ENCODE peak calls at places on chromosomes 7 and 10, in nine cellular contexts. W is WTC11, H is lower lobe of right lung, J is neural crest cell, G is right lobe of liver, C is Caco-2, N is fibroblast of lung, K is coronary artery, X is HepG2. O is an unnamed sample.

GRCh38 chr10:452512-453504 is 236.7 kb downstream of the DIP2C start:
- DNase-seq in J (no peak), K (no peak), G (no peak), H (no peak), W (no peak), C (no peak), X (no peak), N (peak; percentile 17), O (no peak)

GRCh38 chr10:110525349-110526260 is 27.9 kb downstream of the DUSP5 start:
- DNase-seq in H (no peak), J (no peak), G (no peak), K (peak; percentile 61), W (no peak), C (no peak), N (peak; percentile 41), X (no peak), O (no peak)

GRCh38 chr7:51084121-51084520 is 232.5 kb downstream of the COBL start:
- DNase-seq in W (no peak), X (no peak), H (no peak), G (no peak), C (no peak), K (no peak), N (no peak), J (no peak), O (no peak)

GRCh38 chr7:5284304-5285281 is 1.9 kb downstream of the SLC29A4 start:
- DNase-seq in X (peak; percentile 87), N (peak; percentile 24), J (peak; percentile 51), H (peak; percentile 69), W (peak; percentile 89), C (peak; percentile 71), K (no peak), G (peak; percentile 84), O (no peak)

GRCh38 chr10:47445720-47446119 is 38.2 kb downstream of the ANXA8 start:
- DNase-seq in H (no peak), G (no peak), X (no peak), N (no peak), W (no peak), C (no peak), J (no peak), K (no peak), O (no peak)

GRCh38 chr7:92058040-92058439 is 76.2 kb downstream of the CYP51A1 start:
- DNase-seq in G (no peak), J (no peak), X (no peak), N (no peak), K (no peak), H (no peak), C (no peak), W (no peak), O (no peak)

GRCh38 chr7:108190891-108191290 is 60.7 kb upstream of the LAMB4 start:
- DNase-seq in W (no peak), C (no peak), N (peak; percentile 23), X (no peak), H (no peak), J (no peak), K (no peak), G (no peak), O (no peak)

GRCh38 chr7:23593706-23594105 is 3.5 kb upstream of the CCDC126 start:
- DNase-seq in K (no peak), X (no peak), N (no peak), G (no peak), J (no peak), H (no peak), C (no peak), W (no peak), O (no peak)

GRCh38 chr7:117750612-117751563 is 122.4 kb downstream of the CTTNBP2 start:
- DNase-seq in G (no peak), J (no peak), K (no peak), H (no peak), X (peak; percentile 5), C (no peak), W (no peak), N (peak; percentile 69), O (no peak)

GRCh38 chr7:71130280-71130679 is 1.7 kb upstream of the GALNT17 start:
- DNase-seq in J (no peak), W (no peak), N (no peak), C (no peak), K (no peak), H (no peak), X (no peak), G (no peak), O (no peak)

GRCh38 chr10:36675458-36675880 is 449.9 kb upstream of the ANKRD30A start:
- DNase-seq in K (no peak), H (no peak), X (no peak), G (no peak), C (no peak), N (peak; percentile 52), W (no peak), J (no peak), O (no peak)

GRCh38 chr10:77565590-77566023 is 72.0 kb downstream of the KCNMA1 start:
- DNase-seq in K (no peak), C (no peak), G (no peak), H (no peak), X (no peak), W (no peak), N (no peak), J (no peak), O (no peak)

GRCh38 chr10:37960738-37961137 is 15.7 kb downstream of the ZNF25 start:
- DNase-seq in J (no peak), G (no peak), K (no peak), N (no peak), H (no peak), X (no peak), W (no peak), C (no peak), O (no peak)

DNA sequence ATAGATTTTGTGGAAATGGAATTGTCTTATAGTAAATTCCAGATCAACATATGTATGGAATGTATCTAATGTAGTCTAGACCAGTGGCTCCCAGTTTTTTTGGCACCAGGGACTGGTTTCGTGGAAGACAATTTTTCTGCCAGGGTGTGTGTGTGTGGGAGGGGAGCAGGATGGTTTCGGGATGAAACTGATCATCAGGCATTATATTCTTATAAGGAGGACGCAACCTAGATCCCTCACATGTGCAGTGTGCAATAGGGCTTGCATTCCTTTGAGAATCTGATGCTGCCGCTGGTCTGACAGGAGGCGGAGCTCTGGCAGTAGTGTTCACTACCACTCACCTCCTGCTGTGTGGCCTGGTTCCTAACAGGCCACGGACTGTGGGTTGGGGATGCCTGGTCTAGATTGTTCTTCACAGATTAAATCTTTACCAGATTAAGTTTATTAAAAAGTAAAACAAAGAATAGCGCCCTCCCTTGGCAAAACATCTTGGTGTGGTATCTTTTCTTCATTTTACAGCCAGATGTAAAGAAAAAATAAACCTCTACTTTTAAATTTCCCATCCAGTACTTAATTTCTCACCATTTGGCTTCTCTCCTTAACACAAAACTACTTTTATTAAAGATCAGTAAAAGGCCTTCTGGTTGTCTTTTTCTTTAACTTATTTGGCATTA is 48.4 kb downstream of the SEPTIN7 start:
- DNase-seq in G (no peak), W (peak; percentile 23), N (no peak), J (no peak), H (no peak), K (no peak), X (no peak), C (no peak), O (no peak)
- TF ChIP-seq CTCF in G (no peak), W (no peak), N (no peak), J (peak; percentile 24), H (no peak), K (no peak), X (no peak), C (no peak), O (peak; percentile 57)

GRCh38 chr7:140605337-140605736 is 35.3 kb downstream of the DENND2A start:
- DNase-seq in K (no peak), W (no peak), X (no peak), C (no peak), N (no peak), H (no peak), G (no peak), J (no peak), O (no peak)
- TF ChIP-seq CTCF in K (no peak), W (no peak), X (no peak), C (no peak), N (no peak), H (no peak), G (no peak), J (no peak), O (no peak)

GRCh38 chr10:34299105-34299611 is 515.9 kb downstream of the PARD3 start:
- DNase-seq in C (no peak), G (no peak), W (no peak), J (no peak), K (no peak), H (no peak), X (no peak), N (peak; percentile 55), O (no peak)

GRCh38 chr10:34297551-34298370 is 517.3 kb downstream of the PARD3 start:
- DNase-seq in C (peak; percentile 58), H (no peak), G (no peak), K (no peak), X (peak; percentile 85), J (no peak), W (no peak), N (peak; percentile 90), O (no peak)

GRCh38 chr10:34298371-34298818 is 516.7 kb downstream of the PARD3 start:
- DNase-seq in J (no peak), N (no peak), K (no peak), X (no peak), H (no peak), G (no peak), W (no peak), C (no peak), O (no peak)

GRCh38 chr10:34305189-34305588 is 509.9 kb downstream of the PARD3 start:
- DNase-seq in K (no peak), W (peak; percentile 88), X (peak; percentile 7), G (no peak), C (peak; percentile 90), N (no peak), J (no peak), H (peak; percentile 86), O (no peak)

GRCh38 chr10:34303022-34303421 is 512.1 kb downstream of the PARD3 start:
- DNase-seq in C (no peak), K (no peak), G (no peak), X (no peak), H (no peak), W (no peak), N (no peak), J (no peak), O (no peak)
- TF ChIP-seq CTCF in C (no peak), K (no peak), G (no peak), X (no peak), H (no peak), W (no peak), N (no peak), J (no peak), O (no peak)

GRCh38 chr10:97612386-97612785 is 20.9 kb downstream of the MORN4 start:
- DNase-seq in X (peak; percentile 45), C (no peak), J (no peak), W (no peak), H (no peak), N (peak; percentile 46), K (no peak), G (peak; percentile 10), O (no peak)
- TF ChIP-seq CTCF in X (peak; percentile 72), C (peak; percentile 52), J (peak; percentile 60), W (no peak), H (peak; percentile 35), N (peak; percentile 3), K (peak; percentile 41), G (peak; percentile 55), O (peak; percentile 85)

GRCh38 chr10:69458426-69459100 is 7.3 kb downstream of the TSPAN15 start:
- DNase-seq in W (no peak), J (no peak), G (no peak), H (peak; percentile 68), K (no peak), C (peak; percentile 87), X (no peak), N (no peak), O (no peak)
- TF ChIP-seq CTCF in W (no peak), J (no peak), G (no peak), H (no peak), K (no peak), C (no peak), X (no peak), N (no peak), O (no peak)

O was measured in chondrocyte.